ENCODE peak calls at places on chromosomes 6 and 20, in eight cellular contexts. One of them, this sample, is unnamed.
A peak's percentile ranks its signal among the peaks of the same experiment; 100 is the strongest.

GRCh38 chr6:130575971-130576370 is 210.2 kb downstream of the TMEM200A start:
- DNase-seq in fibroblast of the aortic adventitia: no peak
- DNase-seq in GM12865: peak; percentile 85
- DNase-seq in testis: no peak
- DNase-seq in cardiac muscle cell: no peak
- DNase-seq in HFF-Myc: no peak
- DNase-seq in hepatocyte: no peak
- DNase-seq in heart right ventricle: no peak
- DNase-seq in this sample: no peak

GRCh38 chr6:111477481-111477938 is 5.5 kb downstream of the REV3L start:
- DNase-seq in fibroblast of the aortic adventitia: peak; percentile 15
- DNase-seq in GM12865: peak; percentile 48
- DNase-seq in testis: no peak
- DNase-seq in cardiac muscle cell: no peak
- DNase-seq in HFF-Myc: no peak
- DNase-seq in hepatocyte: no peak
- DNase-seq in heart right ventricle: no peak
- DNase-seq in this sample: no peak

GRCh38 chr20:16280219-16280618 is 293.0 kb downstream of the KIF16B start:
- DNase-seq in fibroblast of the aortic adventitia: no peak
- DNase-seq in GM12865: no peak
- DNase-seq in testis: peak; percentile 35
- DNase-seq in cardiac muscle cell: no peak
- DNase-seq in HFF-Myc: no peak
- DNase-seq in hepatocyte: no peak
- DNase-seq in heart right ventricle: no peak
- DNase-seq in this sample: no peak

GRCh38 chr6:23621026-23621425 is 505.0 kb upstream of the NRSN1 start:
- DNase-seq in fibroblast of the aortic adventitia: no peak
- DNase-seq in GM12865: peak; percentile 0
- DNase-seq in testis: no peak
- DNase-seq in cardiac muscle cell: no peak
- DNase-seq in HFF-Myc: no peak
- DNase-seq in hepatocyte: no peak
- DNase-seq in heart right ventricle: no peak
- DNase-seq in this sample: peak; percentile 0

GRCh38 chr6:40444811-40445210 is 142.4 kb downstream of the LRFN2 start:
- DNase-seq in fibroblast of the aortic adventitia: no peak
- DNase-seq in GM12865: no peak
- DNase-seq in testis: no peak
- DNase-seq in cardiac muscle cell: no peak
- DNase-seq in HFF-Myc: no peak
- DNase-seq in hepatocyte: peak; percentile 57
- DNase-seq in heart right ventricle: no peak
- DNase-seq in this sample: no peak

GRCh38 chr6:169370666-169371343 is 117.2 kb upstream of the THBS2 start:
- DNase-seq in fibroblast of the aortic adventitia: no peak
- DNase-seq in GM12865: no peak
- DNase-seq in testis: no peak
- DNase-seq in cardiac muscle cell: no peak
- DNase-seq in HFF-Myc: no peak
- DNase-seq in hepatocyte: no peak
- DNase-seq in heart right ventricle: no peak
- DNase-seq in this sample: no peak

GRCh38 chr20:13349240-13349604 is 128.1 kb downstream of the ISM1 start:
- DNase-seq in fibroblast of the aortic adventitia: peak; percentile 10
- DNase-seq in GM12865: no peak
- DNase-seq in testis: no peak
- DNase-seq in cardiac muscle cell: no peak
- DNase-seq in HFF-Myc: no peak
- DNase-seq in hepatocyte: no peak
- DNase-seq in heart right ventricle: no peak
- DNase-seq in this sample: no peak

GRCh38 chr6:125952764-125953501 is 3.6 kb upstream of the HINT3 start:
- DNase-seq in fibroblast of the aortic adventitia: peak; percentile 52
- DNase-seq in GM12865: peak; percentile 65
- DNase-seq in testis: peak; percentile 25
- DNase-seq in cardiac muscle cell: no peak
- DNase-seq in HFF-Myc: no peak
- DNase-seq in hepatocyte: peak; percentile 73
- DNase-seq in heart right ventricle: no peak
- DNase-seq in this sample: peak; percentile 37

GRCh38 chr6:143337201-143337949 is 113.1 kb downstream of the ADAT2 start:
- DNase-seq in fibroblast of the aortic adventitia: no peak
- DNase-seq in GM12865: peak; percentile 60
- DNase-seq in testis: peak; percentile 66
- DNase-seq in cardiac muscle cell: peak; percentile 55
- DNase-seq in HFF-Myc: no peak
- DNase-seq in hepatocyte: peak; percentile 38
- DNase-seq in heart right ventricle: peak; percentile 18
- DNase-seq in this sample: peak; percentile 35

GRCh38 chr6:152057832-152058498 is 250.5 kb downstream of the ESR1 start:
- DNase-seq in fibroblast of the aortic adventitia: no peak
- DNase-seq in GM12865: peak; percentile 24
- DNase-seq in testis: no peak
- DNase-seq in cardiac muscle cell: no peak
- DNase-seq in HFF-Myc: no peak
- DNase-seq in hepatocyte: no peak
- DNase-seq in heart right ventricle: no peak
- DNase-seq in this sample: no peak

GRCh38 chr20:63696311-63696627 is 183 bp upstream of the TNFRSF6B start:
- DNase-seq in fibroblast of the aortic adventitia: no peak
- DNase-seq in GM12865: no peak
- DNase-seq in testis: no peak
- DNase-seq in cardiac muscle cell: peak; percentile 41
- DNase-seq in HFF-Myc: no peak
- DNase-seq in hepatocyte: peak; percentile 73
- DNase-seq in heart right ventricle: peak; percentile 12
- DNase-seq in this sample: peak; percentile 46

GRCh38 chr20:34921436-34921835 is 34.2 kb downstream of the GSS start:
- DNase-seq in fibroblast of the aortic adventitia: no peak
- DNase-seq in GM12865: no peak
- DNase-seq in testis: no peak
- DNase-seq in cardiac muscle cell: no peak
- DNase-seq in HFF-Myc: no peak
- DNase-seq in hepatocyte: no peak
- DNase-seq in heart right ventricle: no peak
- DNase-seq in this sample: peak; percentile 35

GRCh38 chr6:165231581-165232276 is 77.7 kb downstream of the C6orf118 start:
- DNase-seq in fibroblast of the aortic adventitia: peak; percentile 71
- DNase-seq in GM12865: peak; percentile 27
- DNase-seq in testis: peak; percentile 41
- DNase-seq in cardiac muscle cell: peak; percentile 43
- DNase-seq in HFF-Myc: no peak
- DNase-seq in hepatocyte: peak; percentile 40
- DNase-seq in heart right ventricle: peak; percentile 22
- DNase-seq in this sample: peak; percentile 78

GRCh38 chr20:33561981-33562601 is 72.2 kb downstream of the CBFA2T2 start:
- DNase-seq in fibroblast of the aortic adventitia: peak; percentile 96
- DNase-seq in GM12865: no peak
- DNase-seq in testis: peak; percentile 37
- DNase-seq in cardiac muscle cell: peak; percentile 89
- DNase-seq in HFF-Myc: peak; percentile 97
- DNase-seq in hepatocyte: peak; percentile 93
- DNase-seq in heart right ventricle: peak; percentile 86
- DNase-seq in this sample: peak; percentile 94

GRCh38 chr6:49205526-49205925 is 257.5 kb downstream of the MMUT start:
- DNase-seq in fibroblast of the aortic adventitia: no peak
- DNase-seq in GM12865: no peak
- DNase-seq in testis: no peak
- DNase-seq in cardiac muscle cell: no peak
- DNase-seq in HFF-Myc: no peak
- DNase-seq in hepatocyte: no peak
- DNase-seq in heart right ventricle: no peak
- DNase-seq in this sample: no peak

GRCh38 chr20:64037498-64038213 is 1.7 kb downstream of the C20orf204 start:
- DNase-seq in fibroblast of the aortic adventitia: no peak
- DNase-seq in GM12865: peak; percentile 80
- DNase-seq in testis: peak; percentile 38
- DNase-seq in cardiac muscle cell: no peak
- DNase-seq in HFF-Myc: no peak
- DNase-seq in hepatocyte: no peak
- DNase-seq in heart right ventricle: no peak
- DNase-seq in this sample: no peak

DNA sequence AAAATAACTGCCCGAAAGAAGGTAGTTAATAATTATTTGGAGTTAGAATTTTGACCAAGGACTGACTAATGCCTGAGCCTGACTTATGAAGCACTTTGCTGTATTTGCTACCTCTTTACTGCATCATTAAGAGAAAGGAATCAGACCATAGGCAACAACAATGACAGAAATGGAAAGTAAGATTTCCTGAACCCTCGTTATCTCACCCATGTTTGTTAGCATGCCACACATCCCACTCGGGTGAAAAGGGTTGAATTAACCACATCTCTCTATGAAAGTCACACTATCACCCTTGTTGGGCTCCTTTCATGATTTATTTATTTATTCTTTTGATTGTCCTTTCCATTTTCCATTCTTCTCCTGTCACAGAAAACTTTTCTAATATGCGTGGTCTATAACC is 59.6 kb downstream of the OLIG3 start:
- DNase-seq in fibroblast of the aortic adventitia: no peak
- DNase-seq in GM12865: no peak
- DNase-seq in testis: no peak
- DNase-seq in cardiac muscle cell: no peak
- DNase-seq in HFF-Myc: no peak
- DNase-seq in hepatocyte: no peak
- DNase-seq in heart right ventricle: no peak
- DNase-seq in this sample: no peak
- TF ChIP-seq CTCF in fibroblast of the aortic adventitia: no peak
- TF ChIP-seq CTCF in GM12865: no peak
- TF ChIP-seq CTCF in testis: no peak
- TF ChIP-seq CTCF in cardiac muscle cell: no peak
- TF ChIP-seq CTCF in HFF-Myc: no peak
- TF ChIP-seq CTCF in hepatocyte: no peak
- TF ChIP-seq CTCF in heart right ventricle: no peak
- TF ChIP-seq CTCF in this sample: no peak

GRCh38 chr6:42100029-42100901 is 42.2 kb downstream of the C6orf132 start:
- DNase-seq in fibroblast of the aortic adventitia: peak; percentile 79
- DNase-seq in GM12865: no peak
- DNase-seq in testis: peak; percentile 31
- DNase-seq in cardiac muscle cell: no peak
- DNase-seq in HFF-Myc: no peak
- DNase-seq in hepatocyte: peak; percentile 65
- DNase-seq in heart right ventricle: no peak
- DNase-seq in this sample: peak; percentile 80

GRCh38 chr6:42103218-42103617 is 39.2 kb downstream of the C6orf132 start:
- DNase-seq in fibroblast of the aortic adventitia: no peak
- DNase-seq in GM12865: no peak
- DNase-seq in testis: no peak
- DNase-seq in cardiac muscle cell: peak; percentile 42
- DNase-seq in HFF-Myc: no peak
- DNase-seq in hepatocyte: no peak
- DNase-seq in heart right ventricle: no peak
- DNase-seq in this sample: no peak

GRCh38 chr6:42095776-42096541 is 45.6 kb downstream of the TAF8 start:
- DNase-seq in fibroblast of the aortic adventitia: no peak
- DNase-seq in GM12865: no peak
- DNase-seq in testis: no peak
- DNase-seq in cardiac muscle cell: peak; percentile 31
- DNase-seq in HFF-Myc: no peak
- DNase-seq in hepatocyte: no peak
- DNase-seq in heart right ventricle: no peak
- DNase-seq in this sample: no peak

GRCh38 chr6:42101186-42101657 is 41.2 kb downstream of the C6orf132 start:
- DNase-seq in fibroblast of the aortic adventitia: peak; percentile 65
- DNase-seq in GM12865: no peak
- DNase-seq in testis: no peak
- DNase-seq in cardiac muscle cell: no peak
- DNase-seq in HFF-Myc: no peak
- DNase-seq in hepatocyte: peak; percentile 78
- DNase-seq in heart right ventricle: no peak
- DNase-seq in this sample: peak; percentile 78

DNA sequence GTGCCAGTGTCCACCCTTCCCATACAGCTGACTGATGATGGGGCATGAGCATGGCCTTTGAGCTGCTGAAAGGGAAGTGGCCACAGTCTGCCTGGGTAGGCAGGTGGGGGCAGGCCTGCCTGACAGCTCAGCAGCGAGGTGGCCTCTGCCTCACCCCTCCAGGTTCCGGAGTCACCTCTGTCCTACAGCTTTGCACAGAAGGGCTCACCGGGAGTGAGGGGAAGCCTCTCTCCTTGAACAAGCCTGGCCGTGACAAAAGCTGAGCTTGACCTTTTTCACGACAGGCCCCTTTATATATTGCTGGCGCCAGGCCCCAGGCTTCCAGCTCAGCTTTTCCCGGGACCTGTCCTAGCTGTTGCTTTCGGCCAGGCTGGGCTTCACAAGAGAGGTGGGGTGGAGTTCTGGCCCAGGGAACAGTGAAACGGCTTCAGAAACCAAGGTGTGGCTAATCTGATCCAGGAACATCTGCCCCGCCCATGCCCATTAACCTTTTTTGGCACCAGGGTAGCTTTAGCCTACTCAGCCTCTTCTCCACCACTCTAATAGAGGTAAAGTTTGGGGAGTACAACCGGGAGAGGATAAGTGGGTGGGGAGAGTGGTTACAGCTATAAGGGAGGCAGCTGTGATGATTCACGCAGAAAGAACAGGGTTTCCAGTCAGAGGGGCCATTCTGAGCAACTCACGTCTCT is 42.9 kb downstream of the C6orf132 start:
- DNase-seq in fibroblast of the aortic adventitia: peak; percentile 64
- DNase-seq in GM12865: no peak
- DNase-seq in testis: no peak
- DNase-seq in cardiac muscle cell: no peak
- DNase-seq in HFF-Myc: no peak
- DNase-seq in hepatocyte: peak; percentile 59
- DNase-seq in heart right ventricle: no peak
- DNase-seq in this sample: peak; percentile 76
- H3K4me3 ChIP-seq in fibroblast of the aortic adventitia: no peak overlapping the region
- H3K4me3 ChIP-seq in GM12865: no peak overlapping the region
- H3K4me3 ChIP-seq in testis: no peak overlapping the region
- H3K4me3 ChIP-seq in cardiac muscle cell: no peak overlapping the region
- H3K4me3 ChIP-seq in HFF-Myc: no peak overlapping the region
- H3K4me3 ChIP-seq in hepatocyte: no peak overlapping the region
- H3K4me3 ChIP-seq in heart right ventricle: no peak overlapping the region
- H3K4me3 ChIP-seq in this sample: no peak overlapping the region

GRCh38 chr20:62605996-62606395 is 36.3 kb upstream of the SLCO4A1 start:
- DNase-seq in fibroblast of the aortic adventitia: peak; percentile 5
- DNase-seq in GM12865: no peak
- DNase-seq in testis: no peak
- DNase-seq in cardiac muscle cell: no peak
- DNase-seq in HFF-Myc: no peak
- DNase-seq in hepatocyte: no peak
- DNase-seq in heart right ventricle: no peak
- DNase-seq in this sample: no peak
- TF ChIP-seq CTCF in fibroblast of the aortic adventitia: no peak
- TF ChIP-seq CTCF in GM12865: no peak
- TF ChIP-seq CTCF in testis: no peak
- TF ChIP-seq CTCF in cardiac muscle cell: no peak
- TF ChIP-seq CTCF in HFF-Myc: no peak
- TF ChIP-seq CTCF in hepatocyte: no peak
- TF ChIP-seq CTCF in heart right ventricle: no peak
- TF ChIP-seq CTCF in this sample: no peak

DNA sequence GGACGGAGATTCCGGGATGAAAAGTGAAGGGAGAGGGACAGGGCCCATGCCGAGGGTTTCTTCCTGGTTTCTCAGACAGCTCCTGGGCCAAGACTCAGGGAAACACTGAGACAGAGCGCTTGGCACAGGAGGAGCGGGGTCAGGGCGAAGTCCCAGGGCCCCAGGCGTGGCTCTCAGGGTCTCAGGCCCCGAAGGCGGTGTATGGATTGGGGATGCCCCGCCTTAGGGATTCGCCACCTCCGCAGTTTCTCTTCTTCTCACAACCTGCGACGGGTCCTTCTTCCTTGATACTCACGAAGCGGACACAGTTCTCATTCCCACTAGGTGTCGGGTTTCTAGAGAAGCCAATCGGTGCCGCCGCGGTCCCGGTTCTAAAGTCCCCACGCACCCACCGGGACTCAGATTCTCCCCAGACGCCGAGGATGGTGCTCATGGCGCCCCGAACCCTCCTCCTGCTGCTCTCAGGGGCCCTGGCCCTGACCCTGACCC is 55.0 kb upstream of the HLA-A start:
- DNase-seq in fibroblast of the aortic adventitia: peak; percentile 13
- DNase-seq in GM12865: peak; percentile 52
- DNase-seq in testis: peak; percentile 19
- DNase-seq in cardiac muscle cell: peak; percentile 29
- DNase-seq in HFF-Myc: no peak
- DNase-seq in hepatocyte: peak; percentile 58
- DNase-seq in heart right ventricle: peak; percentile 28
- DNase-seq in this sample: peak; percentile 29
- H3K4me3 ChIP-seq in fibroblast of the aortic adventitia: peak overlapping the region; percentile 60
- H3K4me3 ChIP-seq in GM12865: no peak overlapping the region
- H3K4me3 ChIP-seq in testis: peak overlapping the region; percentile 56
- H3K4me3 ChIP-seq in cardiac muscle cell: peak overlapping the region; percentile 18
- H3K4me3 ChIP-seq in HFF-Myc: peak overlapping the region; percentile 44
- H3K4me3 ChIP-seq in hepatocyte: peak overlapping the region; percentile 79
- H3K4me3 ChIP-seq in heart right ventricle: peak overlapping the region; percentile 73
- H3K4me3 ChIP-seq in this sample: peak overlapping the region; percentile 64